ENCODE peak calls at places on chromosomes 3 and 15, in five cellular contexts. M is neuronal stem cell, E is lower lobe of right lung, X is right cardiac atrium, D is adipocyte. N is an unnamed sample. For H3K27me3 and H3K9me3, the result is how much of the 10 kb centered on the place peaks cover.

GRCh38 chr15:64697911-64698369 is 77.4 kb downstream of the RBPMS2 start:
- DNase-seq in X (no peak), E (no peak), M (no peak), D (peak), N (no peak)

GRCh38 chr15:22922003-22922402 is 58.2 kb downstream of the CYFIP1 start:
- DNase-seq in M (no peak), X (no peak), E (no peak), D (no peak), N (no peak)

GRCh38 chr3:73808862-73809509 is 184.2 kb upstream of the PDZRN3 start:
- DNase-seq in D (no peak), X (no peak), M (no peak), E (no peak), N (no peak)

GRCh38 chr3:110821586-110821985 is 250.0 kb upstream of the NECTIN3 start:
- DNase-seq in X (no peak), M (no peak), E (no peak), D (no peak), N (no peak)

GRCh38 chr3:9036327-9037112 is 73.2 kb upstream of the RAD18 start:
- DNase-seq in X (peak), E (no peak), D (peak), M (no peak), N (peak)

GRCh38 chr3:141393151-141394076 is 25.1 kb downstream of the ZBTB38 start:
- DNase-seq in D (peak), X (peak), M (peak), E (no peak), N (no peak)

GRCh38 chr3:182081096-182081495 is 369.4 kb downstream of the SOX2 start:
- DNase-seq in X (no peak), E (no peak), M (no peak), D (no peak), N (no peak)

GRCh38 chr3:151630035-151630434 is 103.7 kb upstream of the AADACL2 start:
- DNase-seq in X (no peak), D (no peak), E (no peak), M (no peak), N (no peak)

GRCh38 chr3:183229177-183229576 is 23.9 kb upstream of the B3GNT5 start:
- DNase-seq in M (no peak), D (no peak), X (no peak), E (no peak), N (no peak)

GRCh38 chr15:73763893-73764292 is 10.7 kb upstream of the INSYN1 start:
- DNase-seq in M (no peak), E (peak), X (peak), D (no peak), N (no peak)

GRCh38 chr15:73756947-73757513 is 3.9 kb upstream of the INSYN1 start:
- DNase-seq in M (no peak), D (no peak), X (no peak), E (no peak), N (no peak)

GRCh38 chr15:73757571-73757970 is 4.4 kb upstream of the INSYN1 start:
- DNase-seq in X (no peak), M (no peak), E (no peak), D (no peak), N (no peak)

GRCh38 chr15:73760330-73760729 is 7.2 kb upstream of the INSYN1 start:
- DNase-seq in D (no peak), X (no peak), M (no peak), E (no peak), N (no peak)

GRCh38 chr15:73760777-73761329 is 7.7 kb upstream of the INSYN1 start:
- DNase-seq in D (no peak), E (no peak), M (no peak), X (no peak), N (no peak)
- H3K27me3 ChIP-seq in D (half or more), E (under half), M (under half), X (under half), N (under half)

DNA sequence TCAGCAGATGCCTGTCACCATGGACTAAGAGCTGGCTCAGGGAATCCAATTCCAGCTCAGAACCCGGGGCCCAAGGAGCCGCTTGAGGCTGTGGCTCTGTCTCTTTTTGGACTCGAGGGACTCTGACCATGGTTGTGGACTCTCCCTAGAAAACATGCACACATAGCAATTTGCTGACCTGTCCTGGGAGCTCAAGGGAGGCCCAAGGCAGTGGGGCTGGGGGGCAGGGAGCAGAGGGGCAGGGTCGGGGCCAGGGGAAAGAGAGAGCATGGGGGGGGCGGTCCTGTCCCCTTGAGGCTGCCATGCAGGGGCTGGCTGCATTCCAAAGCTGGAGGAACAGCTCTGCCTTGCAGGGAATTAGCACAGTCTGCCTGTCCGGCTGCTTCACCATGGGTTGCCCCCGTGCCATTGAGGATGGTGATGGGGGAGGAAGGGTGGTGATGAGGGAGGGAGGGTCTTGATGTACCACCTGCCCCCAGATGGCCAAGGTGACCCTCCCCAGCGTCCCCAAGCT is 190.1 kb downstream of the GOLGA6L6 start:
- DNase-seq in E (peak), D (no peak), M (no peak), X (peak), N (no peak)
- H3K9me3 ChIP-seq in E (under half), D (under half), M (under half), X (under half), N (under half)

DNA sequence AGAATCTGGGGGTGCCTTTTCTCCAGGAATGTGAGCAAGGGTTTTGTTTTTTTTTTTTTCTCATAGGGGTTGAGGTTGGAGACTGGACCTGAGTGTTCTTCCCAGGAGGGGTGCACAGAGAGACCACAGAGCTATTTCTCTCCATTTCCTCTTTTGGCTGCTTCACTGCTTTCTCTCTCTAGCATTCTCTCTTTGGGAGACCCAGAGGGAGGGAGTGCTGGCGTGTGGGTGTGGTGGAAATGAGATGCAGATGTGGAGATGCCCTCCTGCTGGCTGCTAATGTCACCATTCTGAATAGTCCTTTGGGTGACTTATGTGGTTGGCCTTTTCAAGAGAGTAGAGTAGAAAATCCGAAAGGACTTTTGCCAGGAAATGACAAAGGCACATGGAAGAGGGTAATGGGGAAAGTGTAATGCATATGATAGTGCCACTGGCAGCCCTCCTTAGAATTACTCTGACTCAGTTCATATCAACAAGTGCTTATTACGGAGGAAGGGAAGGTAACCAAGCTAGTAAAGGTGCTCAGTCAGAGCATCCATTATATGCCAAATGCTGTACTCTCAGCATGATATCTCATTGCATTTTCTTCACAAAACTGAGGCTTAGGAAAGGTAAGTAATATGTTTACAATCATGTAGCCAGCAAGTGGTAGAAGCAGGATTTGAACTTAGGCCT is 1.9 kb downstream of the SYN2 start:
- DNase-seq in D (no peak), M (no peak), X (no peak), E (no peak), N (no peak)
- H3K27me3 ChIP-seq in D (under half), M (half or more), X (under half), E (under half), N (under half)

DNA sequence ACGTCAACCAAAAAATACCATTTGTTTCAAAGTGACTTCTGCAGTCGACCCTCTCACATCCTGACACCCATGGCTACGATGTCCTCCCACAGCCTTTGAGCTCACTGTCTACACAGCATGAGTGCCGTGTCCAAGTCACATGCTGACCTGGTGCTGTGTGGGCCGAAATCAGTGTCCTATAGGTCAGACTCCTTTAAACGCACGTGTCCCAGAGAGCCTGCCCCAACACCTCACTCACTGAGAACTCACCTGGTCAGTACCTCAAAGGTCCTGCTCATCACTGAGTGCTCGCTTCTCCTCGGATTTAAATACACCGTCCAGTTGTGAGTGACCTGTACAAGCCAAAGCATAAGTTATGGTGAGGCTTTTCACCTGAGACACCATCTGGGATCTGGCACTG is 83.3 kb downstream of the OCA2 start:
- DNase-seq in D (no peak), E (no peak), X (no peak), M (no peak), N (no peak)
- H3K9me3 ChIP-seq in D (under half), E (under half), X (under half), M (under half), N (under half)

DNA sequence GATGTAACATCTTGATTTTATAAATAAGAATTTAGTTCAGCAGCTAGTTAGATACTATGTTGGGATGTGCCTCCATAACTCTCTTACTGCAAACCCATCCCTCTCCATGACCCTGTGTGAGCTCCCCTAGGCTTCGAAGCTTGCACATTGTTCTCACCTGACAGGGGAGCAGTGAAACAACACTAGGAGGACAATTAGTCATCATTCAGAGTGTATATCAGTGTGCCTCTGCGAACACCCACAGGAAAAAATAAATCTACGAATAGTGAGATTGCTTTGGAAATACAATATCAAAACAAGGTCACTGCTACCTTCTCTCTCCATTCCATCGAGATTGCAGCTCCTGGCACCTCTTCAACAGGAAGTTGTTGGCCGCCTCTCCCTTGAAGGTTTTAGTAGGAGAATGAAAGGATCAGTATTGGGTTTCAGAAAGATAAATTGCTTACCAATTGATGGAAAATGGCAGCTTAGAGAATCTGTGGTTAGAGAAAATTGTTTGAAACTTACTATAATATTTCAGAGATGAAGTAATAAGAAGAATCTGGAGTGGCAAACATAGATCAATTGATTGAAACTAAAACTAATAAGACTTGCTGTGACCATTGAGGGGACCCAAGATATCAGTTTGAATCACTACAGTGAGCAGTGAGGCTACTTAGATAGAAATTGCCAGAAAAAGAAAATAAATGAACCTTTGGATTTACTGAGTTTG is 103.2 kb downstream of the CHL1 start:
- DNase-seq in X (no peak), D (no peak), E (no peak), M (no peak), N (no peak)
- H3K27me3 ChIP-seq in X (under half), D (under half), E (under half), M (under half), N (under half)

GRCh38 chr15:26518885-26519284 is 254.0 kb downstream of the GABRB3 start:
- DNase-seq in M (no peak), E (no peak), D (no peak), X (no peak), N (no peak)

GRCh38 chr15:26521142-26521541 is 251.7 kb downstream of the GABRB3 start:
- DNase-seq in E (no peak), M (no peak), D (no peak), X (no peak), N (no peak)

DNA sequence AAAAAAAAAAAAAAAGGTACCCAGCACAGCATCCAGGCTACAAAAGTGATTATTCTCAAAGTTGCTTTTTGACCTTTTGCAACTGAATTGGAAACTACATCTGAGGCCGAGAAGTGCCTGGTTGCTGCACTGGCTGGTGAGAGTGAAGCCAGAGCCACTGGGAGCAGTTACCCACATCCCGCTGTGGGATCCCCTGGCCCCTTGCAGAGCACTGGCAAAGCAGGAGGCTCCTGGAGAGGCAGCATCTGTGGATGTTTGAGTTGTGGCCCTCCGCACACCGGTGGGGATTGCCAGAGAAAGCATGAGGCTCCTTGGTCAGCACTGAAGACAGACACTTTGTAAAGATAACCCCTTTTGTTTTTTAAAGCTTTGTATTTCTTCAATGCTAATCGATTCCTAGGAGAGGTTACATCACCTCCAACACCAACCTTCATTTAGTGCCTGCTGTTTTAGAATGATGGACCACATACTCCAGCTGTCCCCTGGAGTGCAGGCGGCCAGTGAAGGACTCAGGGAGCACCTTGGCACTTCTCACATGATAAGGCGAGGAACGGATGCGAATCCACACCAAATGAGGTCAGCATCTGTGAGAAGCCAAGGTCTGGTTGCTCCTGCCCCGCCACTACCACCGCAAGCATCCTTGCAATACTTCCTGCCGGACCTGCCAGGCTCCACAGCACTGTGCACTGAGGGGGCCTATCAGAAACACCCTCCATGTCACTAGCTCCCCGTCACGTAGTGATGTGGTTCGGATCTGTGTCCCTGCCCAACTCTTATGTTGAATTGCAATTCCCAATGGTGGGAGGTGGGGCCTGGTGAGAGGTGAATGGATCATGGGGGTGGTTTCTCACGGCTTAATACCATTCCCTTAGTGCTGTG is 256.5 kb downstream of the GABRB3 start:
- DNase-seq in M (no peak), D (no peak), X (no peak), E (no peak), N (no peak)
- H3K9me3 ChIP-seq in M (under half), D (under half), X (under half), E (under half), N (under half)

GRCh38 chr15:76337047-76337738 is 620 bp downstream of the ISL2 start:
- DNase-seq in X (no peak), E (no peak), M (no peak), D (no peak), N (no peak)

GRCh38 chr15:76337739-76338554 is 1.4 kb downstream of the ISL2 start:
- DNase-seq in X (no peak), M (peak), E (peak), D (no peak), N (no peak)

GRCh38 chr15:76339302-76340197 is 3.0 kb downstream of the ISL2 start:
- DNase-seq in E (no peak), M (peak), D (peak), X (no peak), N (no peak)

GRCh38 chr15:76340198-76340801 is 3.7 kb downstream of the ISL2 start:
- DNase-seq in D (peak), X (peak), M (peak), E (peak), N (no peak)

GRCh38 chr15:76338555-76339301 is 2.2 kb downstream of the ISL2 start:
- DNase-seq in M (no peak), D (no peak), X (no peak), E (no peak), N (no peak)
- H3K27me3 ChIP-seq in M (half or more), D (half or more), X (under half), E (half or more), N (half or more)